ENCODE peak calls at places on chromosome 18, in nine cellular contexts. U, B, D, C, E, T, H, K and G are unnamed samples.

GRCh38 chr18:78998350-78999055 is 18.9 kb downstream of the SALL3 start:
- DNase-seq in C (no peak), B (no peak), T (no peak), H (no peak), E (no peak), D (no peak), K (no peak), U (no peak), G (no peak)

GRCh38 chr18:77366067-77366724 is 116.5 kb downstream of the GALR1 start:
- DNase-seq in C (no peak), H (no peak), E (peak), T (no peak), K (no peak), B (no peak), D (no peak), U (no peak), G (no peak)

GRCh38 chr18:58896268-58896667 is 31.6 kb downstream of the ZNF532 start:
- DNase-seq in C (no peak), B (no peak), H (no peak), T (no peak), K (no peak), D (no peak), U (no peak), E (no peak), G (no peak)

GRCh38 chr18:31723998-31724711 is 36.5 kb downstream of the SLC25A52 start:
- DNase-seq in D (peak), K (peak), H (no peak), T (no peak), U (no peak), E (peak), B (no peak), C (no peak), G (no peak)

GRCh38 chr18:26468931-26469340 is 79.4 kb downstream of the KCTD1 start:
- DNase-seq in K (no peak), T (peak), D (no peak), U (peak), H (no peak), E (no peak), B (no peak), C (peak), G (no peak)

GRCh38 chr18:70072678-70073077 is 125.0 kb upstream of the CD226 start:
- DNase-seq in K (no peak), B (peak), E (peak), H (no peak), T (no peak), D (no peak), U (peak), C (no peak), G (no peak)

GRCh38 chr18:11149441-11150270 is at the start of gene PIEZO2:
- DNase-seq in B (no peak), E (peak), H (peak), K (peak), T (peak), D (peak), C (peak), U (peak), G (no peak)

GRCh38 chr18:65906621-65907034 is 155.8 kb downstream of the CDH7 start:
- DNase-seq in K (no peak), B (no peak), U (no peak), D (no peak), E (no peak), H (no peak), C (peak), T (no peak), G (no peak)

GRCh38 chr18:9082763-9083510 is 19.6 kb upstream of the NDUFV2 start:
- DNase-seq in E (no peak), D (no peak), K (no peak), B (no peak), C (no peak), U (no peak), T (no peak), H (no peak), G (no peak)

GRCh38 chr18:26386002-26386401 is 159.8 kb downstream of the TAF4B start:
- DNase-seq in B (no peak), E (peak), D (no peak), T (no peak), K (peak), C (no peak), H (no peak), U (peak), G (no peak)

GRCh38 chr18:57728941-57729511 is 74.1 kb downstream of the ATP8B1 start:
- DNase-seq in D (peak), B (no peak), T (no peak), C (no peak), E (no peak), K (no peak), U (no peak), H (no peak), G (no peak)

GRCh38 chr18:50857694-50858093 is 21.2 kb upstream of the ME2 start:
- DNase-seq in E (no peak), T (no peak), U (no peak), D (no peak), B (no peak), H (no peak), K (no peak), C (no peak), G (no peak)

GRCh38 chr18:66867653-66868052 is 263.8 kb upstream of the CDH19 start:
- DNase-seq in T (no peak), D (no peak), B (no peak), C (no peak), E (peak), K (no peak), H (no peak), U (no peak), G (no peak)

GRCh38 chr18:10936211-10937053 is 212.9 kb downstream of the PIEZO2 start:
- DNase-seq in D (no peak), C (no peak), U (no peak), H (no peak), E (peak), B (no peak), T (no peak), K (no peak), G (no peak)

GRCh38 chr18:13548106-13548819 is 178.1 kb downstream of the FAM210A start:
- DNase-seq in B (no peak), C (peak), U (no peak), E (no peak), K (no peak), D (no peak), T (no peak), H (no peak), G (peak)

GRCh38 chr18:52002600-52002999 is 337.4 kb upstream of the DCC start:
- DNase-seq in C (no peak), U (no peak), K (no peak), D (no peak), B (no peak), H (no peak), E (no peak), T (no peak), G (no peak)

GRCh38 chr18:76691800-76692199 is 130.6 kb upstream of the ZNF236 start:
- DNase-seq in T (no peak), E (no peak), H (no peak), K (no peak), B (no peak), U (no peak), D (no peak), C (no peak), G (no peak)

GRCh38 chr18:46211816-46212215 is 107.6 kb downstream of the HAUS1 start:
- DNase-seq in K (no peak), B (no peak), C (no peak), T (no peak), D (peak), U (no peak), H (no peak), E (peak), G (no peak)

GRCh38 chr18:79902640-79903039 is 48.8 kb downstream of the SLC66A2 start:
- DNase-seq in B (no peak), C (no peak), H (peak), T (no peak), U (no peak), K (no peak), E (no peak), D (peak), G (no peak)

GRCh38 chr18:55779711-55780590 is 192.0 kb upstream of the TCF4 start:
- DNase-seq in C (peak), B (no peak), D (peak), E (peak), U (peak), T (peak), K (peak), H (peak), G (peak)

GRCh38 chr18:72542993-72543361 is 1.2 kb downstream of the CBLN2 start:
- DNase-seq in D (peak), H (no peak), U (peak), T (no peak), K (no peak), E (peak), C (peak), B (no peak), G (no peak)

GRCh38 chr18:79585395-79586370 is 93.9 kb upstream of the CTDP1 start:
- DNase-seq in B (no peak), C (peak), D (peak), U (no peak), E (no peak), K (no peak), T (no peak), H (peak), G (peak)

GRCh38 chr18:4450065-4450676 is 4.9 kb downstream of the DLGAP1 start:
- DNase-seq in T (no peak), K (no peak), B (no peak), E (no peak), D (no peak), C (no peak), U (no peak), H (no peak), G (no peak)

GRCh38 chr18:44548291-44549221 is 132.1 kb upstream of the SETBP1 start:
- DNase-seq in T (no peak), K (no peak), C (no peak), B (no peak), E (peak), D (no peak), U (no peak), H (no peak), G (no peak)

GRCh38 chr18:623760-624620 is 27.2 kb downstream of the CLUL1 start:
- DNase-seq in E (peak), U (peak), T (peak), C (peak), B (peak), K (peak), D (peak), H (no peak), G (no peak)
- TF ChIP-seq CTCF in E (peak), U (peak), T (peak), C (peak), B (peak), K (peak), D (peak), H (peak), G (peak)

DNA sequence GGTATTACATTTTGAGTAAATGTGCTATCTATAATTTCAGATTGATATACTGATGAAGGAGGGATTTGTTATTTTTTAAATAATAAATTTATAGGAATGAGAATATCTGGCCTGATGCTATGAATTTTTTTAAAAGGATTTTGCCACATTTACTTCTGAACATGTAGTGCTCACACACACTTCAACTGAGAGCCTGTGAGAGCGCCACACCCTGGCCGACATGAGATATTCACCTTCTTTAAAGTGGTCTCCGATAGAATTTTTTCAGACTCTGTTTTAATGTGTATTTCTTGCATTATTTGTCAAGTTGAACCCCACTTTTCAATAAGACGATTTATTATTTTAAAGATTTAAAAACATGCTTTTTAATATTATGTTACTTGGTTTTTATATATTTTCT is 813.3 kb downstream of the DCC start:
- DNase-seq in D (no peak), C (peak), B (no peak), T (peak), H (no peak), E (peak), U (peak), K (peak), G (no peak)
- TF ChIP-seq CTCF in D (no peak), C (peak), B (no peak), T (peak), H (no peak), E (no peak), U (peak), K (peak), G (peak)

DNA sequence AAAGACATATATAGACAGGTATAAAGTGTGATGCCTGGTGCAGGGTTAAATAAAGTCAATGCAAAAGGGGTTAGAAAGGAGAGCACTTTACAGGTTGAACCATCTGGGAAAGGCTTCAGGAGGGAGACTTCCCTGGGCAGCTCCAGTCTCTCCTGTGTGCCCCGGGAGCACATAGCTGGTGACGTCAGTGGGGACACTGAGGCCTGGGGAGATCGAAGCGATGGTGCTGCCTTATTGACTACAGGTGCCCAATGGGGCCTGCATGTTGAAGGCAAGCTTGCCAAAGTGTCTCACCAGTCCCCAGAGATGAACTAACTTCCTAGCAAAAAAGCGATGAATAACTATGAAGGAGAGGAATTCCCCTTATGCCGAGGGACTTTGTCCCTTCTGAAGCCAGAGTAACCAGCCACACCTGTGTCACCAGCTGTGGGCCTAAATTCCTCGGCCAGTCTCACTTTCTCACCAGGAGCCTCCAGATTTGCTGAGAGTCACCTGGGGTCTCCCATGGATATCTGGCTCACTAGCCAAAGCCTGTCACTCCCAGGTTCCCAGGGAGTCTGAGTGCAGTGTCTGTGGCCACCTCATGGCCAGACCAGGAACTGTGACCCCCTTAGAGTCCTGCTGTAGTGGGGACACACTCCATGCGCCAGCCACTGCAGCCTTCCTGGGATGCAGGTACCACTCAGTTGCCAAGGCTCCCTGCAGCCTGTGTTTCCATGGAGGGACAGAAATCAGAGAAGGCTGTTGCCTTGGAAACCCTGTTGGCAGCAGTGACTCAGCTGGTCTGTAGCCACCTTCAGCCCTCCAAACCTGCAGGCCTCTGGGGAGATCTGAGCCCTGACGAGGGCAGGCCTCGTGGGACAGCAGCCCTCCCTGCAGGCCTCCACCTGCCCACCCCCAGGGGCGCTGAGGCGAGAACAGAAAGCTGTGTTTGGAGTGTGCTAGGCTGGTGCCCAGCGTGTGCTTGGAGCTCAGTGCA is 128.7 kb downstream of the CTIF start:
- DNase-seq in C (peak), D (peak), H (no peak), E (no peak), B (no peak), U (peak), K (no peak), T (no peak), G (peak)
- TF ChIP-seq CTCF in C (peak), D (peak), H (no peak), E (peak), B (peak), U (peak), K (peak), T (peak), G (peak)

GRCh38 chr18:21684731-21685130 is 19.8 kb downstream of the ABHD3 start:
- DNase-seq in B (no peak), K (no peak), U (no peak), T (no peak), C (no peak), D (no peak), E (no peak), H (no peak), G (no peak)
- TF ChIP-seq CTCF in B (no peak), K (no peak), U (no peak), T (no peak), C (no peak), D (no peak), E (no peak), H (no peak), G (no peak)

GRCh38 chr18:41532344-41533086 is 422.5 kb upstream of the PIK3C3 start:
- DNase-seq in D (no peak), K (no peak), H (no peak), E (peak), B (no peak), C (peak), T (peak), U (peak), G (no peak)
- TF ChIP-seq CTCF in D (no peak), K (no peak), H (no peak), E (no peak), B (peak), C (peak), T (no peak), U (peak), G (peak)

DNA sequence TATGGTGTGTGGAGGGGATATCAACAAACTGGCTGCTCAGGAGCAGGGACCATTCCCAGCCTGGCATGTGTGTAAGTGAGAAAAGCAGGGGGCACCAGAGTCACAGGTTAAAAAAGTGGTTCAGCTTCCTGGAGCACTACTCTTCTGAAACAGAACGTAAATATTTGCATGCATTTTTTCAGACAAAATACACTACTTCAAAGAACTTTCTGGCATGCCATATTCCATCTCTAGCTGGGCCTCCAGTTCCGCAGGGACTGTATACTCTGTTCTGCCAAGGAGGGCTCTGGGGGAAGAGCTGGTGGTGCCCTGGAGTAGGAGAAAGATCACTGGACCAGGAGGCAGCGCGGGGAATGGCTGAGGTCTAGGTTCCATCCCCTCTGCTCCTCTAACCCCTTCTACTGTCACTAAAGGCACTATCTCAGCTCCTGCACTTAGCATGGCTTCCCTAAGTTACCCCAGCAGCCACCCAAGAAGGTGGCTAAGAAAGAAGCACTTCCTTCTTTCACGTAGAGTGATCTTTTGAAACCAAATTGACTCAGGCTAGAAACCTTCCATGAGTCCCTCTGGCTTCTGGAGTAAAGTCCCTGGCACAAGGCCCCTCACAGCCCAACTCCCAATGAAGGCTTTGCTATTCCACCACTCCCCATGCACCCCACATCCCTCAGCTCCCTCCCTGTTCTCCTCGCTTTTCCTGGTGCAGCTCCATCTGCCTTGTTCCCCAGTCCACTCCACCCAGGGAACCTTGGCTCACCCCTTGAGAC is 57.6 kb upstream of the CABLES1 start:
- DNase-seq in U (peak), C (peak), K (no peak), T (no peak), H (no peak), D (no peak), B (no peak), E (peak), G (no peak)
- TF ChIP-seq CTCF in U (peak), C (peak), K (no peak), T (no peak), H (no peak), D (peak), B (peak), E (no peak), G (peak)

GRCh38 chr18:7174359-7175107 is 56.4 kb upstream of the LRRC30 start:
- DNase-seq in D (no peak), H (peak), T (peak), B (no peak), U (peak), K (peak), E (peak), C (peak), G (no peak)
- TF ChIP-seq CTCF in D (peak), H (no peak), T (no peak), B (no peak), U (no peak), K (peak), E (no peak), C (peak), G (peak)